ENCODE peak calls at places on chromosomes 2 and 18, in five cellular contexts. T, V, B, O and J are unnamed samples.

GRCh38 chr18:31943895-31944816 is 1.2 kb upstream of the TRAPPC8 start:
- DNase-seq in T (peak), V (no peak), B (no peak), O (no peak), J (no peak)

GRCh38 chr2:69165079-69165478 is 152.1 kb downstream of the ANTXR1 start:
- DNase-seq in T (peak), V (no peak), B (no peak), O (no peak), J (no peak)

GRCh38 chr2:168976034-168976654 is 55.0 kb downstream of the ABCB11 start:
- DNase-seq in T (peak), V (no peak), B (no peak), O (no peak), J (no peak)

GRCh38 chr2:170928036-170928823 is 823 bp upstream of the GORASP2 start:
- DNase-seq in T (peak), V (peak), B (peak), O (no peak), J (peak)

GRCh38 chr2:86764661-86765307 is 25.9 kb downstream of the CD8A start:
- DNase-seq in T (peak), V (peak), B (peak), O (peak), J (peak)

GRCh38 chr18:41466436-41467160 is 488.4 kb upstream of the PIK3C3 start:
- DNase-seq in T (no peak), V (no peak), B (no peak), O (no peak), J (no peak)

GRCh38 chr18:51164327-51165290 is 32.9 kb downstream of the MEX3C start:
- DNase-seq in T (no peak), V (peak), B (no peak), O (no peak), J (peak)

GRCh38 chr2:101815739-101816391 is 118.4 kb downstream of the MAP4K4 start:
- DNase-seq in T (no peak), V (peak), B (no peak), O (peak), J (no peak)

GRCh38 chr18:79735071-79735980 is 55.7 kb downstream of the CTDP1 start:
- DNase-seq in T (no peak), V (no peak), B (no peak), O (no peak), J (no peak)

DNA sequence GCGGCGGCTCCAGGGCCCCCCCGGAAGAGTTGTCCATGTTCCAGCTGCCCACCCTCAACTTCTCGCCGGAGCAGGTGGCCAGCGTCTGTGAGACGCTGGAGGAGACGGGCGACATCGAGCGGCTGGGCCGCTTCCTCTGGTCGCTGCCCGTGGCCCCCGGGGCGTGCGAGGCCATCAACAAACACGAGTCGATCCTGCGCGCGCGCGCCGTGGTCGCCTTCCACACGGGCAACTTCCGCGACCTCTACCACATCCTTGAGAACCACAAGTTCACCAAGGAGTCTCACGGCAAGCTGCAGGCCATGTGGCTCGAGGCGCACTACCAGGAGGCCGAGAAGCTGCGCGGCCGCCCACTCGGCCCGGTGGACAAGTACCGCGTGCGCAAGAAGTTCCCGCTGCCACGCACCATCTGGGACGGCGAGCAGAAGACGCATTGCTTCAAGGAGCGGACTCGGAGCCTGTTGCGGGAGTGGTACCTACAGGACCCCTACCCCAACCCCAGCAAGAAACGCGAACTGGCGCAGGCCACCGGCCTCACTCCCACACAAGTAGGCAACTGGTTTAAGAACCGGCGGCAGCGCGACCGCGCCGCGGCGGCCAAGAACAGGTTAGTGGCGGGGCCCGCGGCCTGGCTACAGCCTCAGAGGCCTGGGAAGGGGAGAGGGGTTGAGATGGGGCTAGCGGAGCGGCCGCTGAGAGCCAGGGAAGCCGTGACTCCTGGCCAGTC is 965 bp downstream of the SIX3 start:
- DNase-seq in T (peak), V (no peak), B (no peak), O (no peak), J (no peak)
- H3K4me3 ChIP-seq in T (peak), V (peak), B (no peak), O (no peak), J (no peak)

GRCh38 chr18:39942702-39943101 is 2012.3 kb upstream of the PIK3C3 start:
- DNase-seq in T (no peak), V (no peak), B (no peak), O (no peak), J (no peak)
- H3K4me3 ChIP-seq in T (no peak), V (no peak), B (no peak), O (no peak), J (no peak)

GRCh38 chr2:220847587-220847986 is 724.5 kb downstream of the EPHA4 start:
- DNase-seq in T (no peak), V (peak), B (peak), O (peak), J (no peak)
- H3K4me3 ChIP-seq in T (no peak), V (no peak), B (no peak), O (no peak), J (no peak)

GRCh38 chr2:66575625-66576371 is 140.9 kb downstream of the MEIS1 start:
- DNase-seq in T (no peak), V (peak), B (peak), O (peak), J (no peak)
- H3K4me3 ChIP-seq in T (no peak), V (peak), B (peak), O (peak), J (no peak)

GRCh38 chr2:226488034-226488433 is 311.6 kb downstream of the IRS1 start:
- DNase-seq in T (no peak), V (no peak), B (no peak), O (no peak), J (no peak)

GRCh38 chr2:226487573-226487972 is 312.0 kb downstream of the IRS1 start:
- DNase-seq in T (no peak), V (no peak), B (no peak), O (no peak), J (no peak)

GRCh38 chr2:226495466-226496161 is 304.0 kb downstream of the IRS1 start:
- DNase-seq in T (no peak), V (no peak), B (no peak), O (peak), J (no peak)

GRCh38 chr2:226489765-226490164 is 309.9 kb downstream of the IRS1 start:
- DNase-seq in T (no peak), V (peak), B (peak), O (peak), J (no peak)

DNA sequence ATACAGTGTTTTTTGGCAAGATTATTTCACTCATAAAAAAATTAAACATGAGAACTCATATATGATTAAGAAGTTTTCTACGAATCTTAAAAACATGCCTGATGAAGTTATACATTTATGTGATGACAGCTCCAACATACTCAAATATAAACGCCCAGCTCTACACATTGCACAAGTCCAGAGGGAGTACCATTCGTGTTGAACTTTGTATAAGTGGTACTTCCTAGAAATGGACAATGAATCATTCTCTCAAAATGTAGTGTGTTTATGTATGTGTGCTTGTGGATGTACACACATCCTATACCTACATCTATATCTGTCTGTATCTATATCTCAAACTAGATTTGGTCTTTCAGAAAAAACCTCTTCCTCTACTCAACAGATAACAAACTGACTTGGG is 309.4 kb downstream of the IRS1 start:
- DNase-seq in T (no peak), V (peak), B (peak), O (no peak), J (no peak)
- H3K4me3 ChIP-seq in T (no peak), V (no peak), B (no peak), O (no peak), J (no peak)

DNA sequence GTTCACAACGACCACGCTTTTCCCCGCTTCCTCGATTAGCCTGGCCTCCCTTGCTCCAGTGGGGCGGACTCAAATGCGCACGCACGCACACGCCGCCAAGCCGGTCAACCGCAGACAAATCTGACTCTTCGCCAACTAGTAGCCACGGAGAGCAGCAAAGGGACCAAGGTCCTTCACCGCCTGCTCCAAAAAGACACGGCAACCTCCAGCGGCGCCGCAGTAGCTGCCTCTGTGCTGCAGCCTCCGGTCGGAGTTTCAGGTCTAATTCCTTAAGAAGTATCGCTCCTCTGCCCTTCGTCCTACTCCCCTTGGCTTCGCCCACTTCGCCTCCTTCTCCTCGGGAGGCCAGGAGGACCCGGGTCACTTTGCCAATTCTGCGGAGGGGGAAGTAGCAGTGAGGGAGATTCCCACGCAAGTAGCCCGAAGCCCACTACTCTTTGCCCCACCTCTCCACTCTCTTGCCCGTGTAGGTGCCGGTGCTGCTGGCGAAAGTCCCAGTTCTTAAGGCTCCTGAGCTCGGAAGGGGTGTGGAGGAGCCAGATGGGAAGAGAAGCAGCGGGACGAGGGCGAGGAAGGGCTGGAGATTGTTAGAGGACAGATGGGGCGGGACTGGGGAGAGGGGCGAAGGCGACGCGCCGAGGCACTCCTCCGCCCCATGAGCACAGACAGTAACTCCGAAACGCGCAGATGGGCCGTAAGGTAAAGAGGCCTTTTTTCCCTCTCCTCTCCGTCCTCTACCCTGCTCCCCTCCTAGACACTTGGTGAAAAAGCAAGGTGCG is 615 bp downstream of the AKAIN1 start:
- DNase-seq in T (no peak), V (no peak), B (no peak), O (no peak), J (no peak)
- H3K4me3 ChIP-seq in T (no peak), V (peak), B (no peak), O (no peak), J (no peak)

GRCh38 chr18:59911600-59911999 is 11.8 kb downstream of the PMAIP1 start:
- DNase-seq in T (peak), V (no peak), B (no peak), O (peak), J (peak)
- H3K4me3 ChIP-seq in T (no peak), V (no peak), B (no peak), O (no peak), J (no peak)

DNA sequence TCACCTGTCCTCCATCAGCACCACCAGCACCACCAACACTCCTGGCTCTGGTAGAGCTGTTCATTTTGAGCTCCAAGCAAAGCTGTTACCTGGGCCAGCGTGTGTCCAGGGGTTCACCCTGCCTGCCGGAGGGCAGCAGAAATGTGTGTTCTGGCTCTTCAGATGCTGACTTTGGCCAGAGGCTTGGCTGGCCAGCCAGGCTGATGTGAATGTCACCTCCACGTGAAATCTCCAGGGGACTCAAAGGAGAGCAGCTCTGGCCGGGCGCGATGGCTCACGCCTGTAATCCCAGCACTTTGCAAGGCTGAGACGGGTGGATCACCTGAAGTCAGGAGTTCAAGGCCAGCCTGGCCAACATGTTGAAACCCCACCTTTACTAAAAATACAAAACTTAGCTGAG is 33.5 kb downstream of the CIB4 start:
- DNase-seq in T (no peak), V (no peak), B (no peak), O (no peak), J (no peak)
- H3K4me3 ChIP-seq in T (no peak), V (no peak), B (no peak), O (no peak), J (no peak)

DNA sequence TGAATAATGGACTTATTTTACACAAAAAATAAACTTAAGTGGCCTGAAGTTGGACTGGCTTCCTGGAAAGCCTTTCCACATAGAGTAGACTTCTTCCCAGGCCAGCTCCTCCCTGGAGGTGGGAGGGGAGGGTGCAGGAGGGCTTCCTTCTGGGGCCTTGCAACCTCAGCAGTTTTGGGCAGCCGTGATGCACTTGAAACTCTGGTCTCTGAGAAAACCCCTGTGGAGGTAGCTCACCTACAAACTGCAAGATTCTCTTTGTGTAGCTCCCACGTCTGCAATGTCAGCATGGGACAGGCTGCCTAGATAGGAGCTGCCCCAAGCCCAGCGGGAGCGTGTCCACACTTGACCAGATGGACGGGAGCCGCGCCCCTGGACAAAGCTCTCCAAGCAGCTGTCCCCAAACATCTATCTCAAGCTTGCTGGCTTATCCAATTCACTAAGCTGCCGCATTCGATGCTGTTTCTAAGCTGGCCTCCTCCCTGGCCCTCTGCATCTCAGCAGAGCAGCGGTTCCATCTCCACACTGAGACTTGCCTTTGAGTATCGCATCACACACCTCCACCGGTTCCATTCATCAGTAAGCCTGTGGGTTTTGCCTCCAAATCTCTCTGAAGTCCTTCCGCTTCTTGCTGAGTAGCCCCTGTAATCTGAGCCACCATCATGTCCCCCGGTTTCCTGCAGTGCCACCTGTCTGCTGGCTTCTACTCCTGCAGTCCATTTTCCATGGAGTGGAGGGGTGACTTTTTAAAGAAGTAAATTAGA is 1.6 kb upstream of the LPIN1 start:
- DNase-seq in T (peak), V (peak), B (peak), O (peak), J (peak)
- H3K4me3 ChIP-seq in T (no peak), V (no peak), B (no peak), O (peak), J (peak)

DNA sequence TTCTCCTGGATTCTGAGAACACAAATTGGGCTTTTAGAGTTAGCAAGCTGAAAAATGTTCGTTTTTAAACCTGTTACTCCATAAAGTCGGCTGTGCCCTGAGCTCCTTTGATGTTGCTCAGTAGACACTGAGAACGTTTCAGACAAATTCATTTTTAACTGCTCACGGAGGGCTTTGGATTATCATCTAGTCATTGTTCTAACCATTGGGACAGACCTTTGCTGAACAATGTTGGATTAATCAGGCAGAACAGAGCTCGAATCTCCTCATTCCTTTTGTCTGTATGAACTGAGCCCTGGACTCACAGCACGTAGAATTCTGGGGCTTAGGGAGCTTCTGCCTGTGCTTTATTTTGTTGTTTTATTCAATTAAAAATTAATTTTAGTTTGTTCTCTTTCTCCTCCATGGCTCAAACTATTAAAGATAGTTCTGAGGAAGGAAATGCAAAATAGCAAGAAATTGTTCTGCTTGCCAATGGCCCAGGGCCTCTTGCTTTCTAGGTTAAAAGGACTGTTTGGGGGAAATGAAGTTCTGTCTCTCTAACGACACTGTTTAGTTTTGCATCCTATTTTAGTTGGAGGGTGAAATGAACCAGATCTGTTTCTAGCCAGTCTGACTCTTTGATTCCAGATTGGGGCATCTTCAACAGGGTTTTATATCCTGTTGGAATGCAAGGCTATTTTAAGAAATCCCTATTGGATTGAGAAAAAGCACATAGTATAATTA is 114.7 kb upstream of the CXCR4 start:
- DNase-seq in T (no peak), V (no peak), B (no peak), O (no peak), J (peak)
- H3K4me3 ChIP-seq in T (no peak), V (no peak), B (no peak), O (no peak), J (no peak)